ENCODE peak calls at places on chromosome 3, in seven cellular contexts. One of them, this sample, is unnamed.

GRCh38 chr3:71979155-71979554 is 194.2 kb upstream of the PROK2 start:
- DNase-seq in A172: no peak
- DNase-seq in ELR: no peak
- DNase-seq in foreskin fibroblast: no peak
- DNase-seq in stomach: no peak
- DNase-seq in EL: no peak
- DNase-seq in NCI-H1092: no peak
- DNase-seq in this sample: no peak

GRCh38 chr3:75171632-75172230 is 492.4 kb upstream of the FRG2C start:
- DNase-seq in A172: no peak
- DNase-seq in ELR: peak; percentile 2
- DNase-seq in foreskin fibroblast: peak; percentile 33
- DNase-seq in stomach: no peak
- DNase-seq in EL: no peak
- DNase-seq in NCI-H1092: no peak
- DNase-seq in this sample: peak; percentile 13

GRCh38 chr3:188458761-188459160 is 304.8 kb downstream of the LPP start:
- DNase-seq in A172: no peak
- DNase-seq in ELR: no peak
- DNase-seq in foreskin fibroblast: no peak
- DNase-seq in stomach: no peak
- DNase-seq in EL: no peak
- DNase-seq in NCI-H1092: no peak
- DNase-seq in this sample: peak; percentile 63

GRCh38 chr3:61173685-61174084 is 77.6 kb downstream of the FHIT start:
- DNase-seq in A172: peak; percentile 2
- DNase-seq in ELR: no peak
- DNase-seq in foreskin fibroblast: no peak
- DNase-seq in stomach: no peak
- DNase-seq in EL: no peak
- DNase-seq in NCI-H1092: no peak
- DNase-seq in this sample: no peak

GRCh38 chr3:128590948-128591347 is 59.7 kb downstream of the RPN1 start:
- DNase-seq in A172: no peak
- DNase-seq in ELR: peak; percentile 22
- DNase-seq in foreskin fibroblast: no peak
- DNase-seq in stomach: no peak
- DNase-seq in EL: no peak
- DNase-seq in NCI-H1092: no peak
- DNase-seq in this sample: no peak

GRCh38 chr3:172447611-172448579 is at the start of gene GHSR:
- DNase-seq in A172: no peak
- DNase-seq in ELR: no peak
- DNase-seq in foreskin fibroblast: no peak
- DNase-seq in stomach: no peak
- DNase-seq in EL: no peak
- DNase-seq in NCI-H1092: no peak
- DNase-seq in this sample: no peak

GRCh38 chr3:52705688-52706686 is at the start of the genes GLT8D1 and SPCS1:
- DNase-seq in A172: peak; percentile 69
- DNase-seq in ELR: peak; percentile 86
- DNase-seq in foreskin fibroblast: peak; percentile 95
- DNase-seq in stomach: peak; percentile 82
- DNase-seq in EL: peak; percentile 84
- DNase-seq in NCI-H1092: peak; percentile 72
- DNase-seq in this sample: peak; percentile 85

GRCh38 chr3:165532851-165533250 is 304.4 kb downstream of the BCHE start:
- DNase-seq in A172: no peak
- DNase-seq in ELR: no peak
- DNase-seq in foreskin fibroblast: no peak
- DNase-seq in stomach: no peak
- DNase-seq in EL: no peak
- DNase-seq in NCI-H1092: no peak
- DNase-seq in this sample: no peak

GRCh38 chr3:34008191-34008590 is 209.8 kb downstream of the PDCD6IP start:
- DNase-seq in A172: peak; percentile 22
- DNase-seq in ELR: peak; percentile 15
- DNase-seq in foreskin fibroblast: peak; percentile 40
- DNase-seq in stomach: no peak
- DNase-seq in EL: no peak
- DNase-seq in NCI-H1092: no peak
- DNase-seq in this sample: peak; percentile 21

GRCh38 chr3:184632551-184632950 is 71.0 kb downstream of the EPHB3 start:
- DNase-seq in A172: no peak
- DNase-seq in ELR: no peak
- DNase-seq in foreskin fibroblast: no peak
- DNase-seq in stomach: peak; percentile 42
- DNase-seq in EL: no peak
- DNase-seq in NCI-H1092: no peak
- DNase-seq in this sample: no peak

GRCh38 chr3:138687236-138687635 is 78.7 kb downstream of the FAIM start:
- DNase-seq in A172: no peak
- DNase-seq in ELR: peak; percentile 68
- DNase-seq in foreskin fibroblast: peak; percentile 71
- DNase-seq in stomach: no peak
- DNase-seq in EL: peak; percentile 57
- DNase-seq in NCI-H1092: no peak
- DNase-seq in this sample: no peak

GRCh38 chr3:141240290-141241247 is 8.9 kb downstream of the PXYLP1 start:
- DNase-seq in A172: peak; percentile 49
- DNase-seq in ELR: peak; percentile 54
- DNase-seq in foreskin fibroblast: peak; percentile 63
- DNase-seq in stomach: no peak
- DNase-seq in EL: peak; percentile 70
- DNase-seq in NCI-H1092: no peak
- DNase-seq in this sample: peak; percentile 43

GRCh38 chr3:196670335-196670734 is 30.8 kb downstream of the NRROS start:
- DNase-seq in A172: no peak
- DNase-seq in ELR: no peak
- DNase-seq in foreskin fibroblast: no peak
- DNase-seq in stomach: no peak
- DNase-seq in EL: no peak
- DNase-seq in NCI-H1092: no peak
- DNase-seq in this sample: no peak

GRCh38 chr3:170585937-170586310 is at the start of gene SLC7A14:
- DNase-seq in A172: no peak
- DNase-seq in ELR: peak; percentile 34
- DNase-seq in foreskin fibroblast: peak; percentile 50
- DNase-seq in stomach: no peak
- DNase-seq in EL: no peak
- DNase-seq in NCI-H1092: peak; percentile 47
- DNase-seq in this sample: no peak

GRCh38 chr3:87206070-87206469 is 21.0 kb upstream of the CHMP2B start:
- DNase-seq in A172: peak; percentile 89
- DNase-seq in ELR: peak; percentile 96
- DNase-seq in foreskin fibroblast: peak; percentile 86
- DNase-seq in stomach: no peak
- DNase-seq in EL: peak; percentile 92
- DNase-seq in NCI-H1092: no peak
- DNase-seq in this sample: peak; percentile 60

GRCh38 chr3:174191895-174192294 is 667.2 kb upstream of the NAALADL2 start:
- DNase-seq in A172: no peak
- DNase-seq in ELR: no peak
- DNase-seq in foreskin fibroblast: no peak
- DNase-seq in stomach: no peak
- DNase-seq in EL: no peak
- DNase-seq in NCI-H1092: no peak
- DNase-seq in this sample: no peak

GRCh38 chr3:107740992-107741896 is 218.5 kb downstream of the BBX start:
- DNase-seq in A172: peak; percentile 7
- DNase-seq in ELR: peak; percentile 53
- DNase-seq in foreskin fibroblast: peak; percentile 38
- DNase-seq in stomach: no peak
- DNase-seq in EL: peak; percentile 19
- DNase-seq in NCI-H1092: no peak
- DNase-seq in this sample: peak; percentile 40

GRCh38 chr3:115341208-115341607 is 194.1 kb upstream of the ZBTB20 start:
- DNase-seq in A172: peak; percentile 71
- DNase-seq in ELR: peak; percentile 87
- DNase-seq in foreskin fibroblast: peak; percentile 81
- DNase-seq in stomach: no peak
- DNase-seq in EL: peak; percentile 75
- DNase-seq in NCI-H1092: no peak
- DNase-seq in this sample: peak; percentile 63

GRCh38 chr3:42491876-42492507 is 10.5 kb upstream of the VIPR1 start:
- DNase-seq in A172: no peak
- DNase-seq in ELR: no peak
- DNase-seq in foreskin fibroblast: no peak
- DNase-seq in stomach: peak; percentile 33
- DNase-seq in EL: no peak
- DNase-seq in NCI-H1092: no peak
- DNase-seq in this sample: no peak

GRCh38 chr3:192850501-192850981 is 67.1 kb downstream of the MB21D2 start:
- DNase-seq in A172: peak; percentile 67
- DNase-seq in ELR: peak; percentile 91
- DNase-seq in foreskin fibroblast: peak; percentile 54
- DNase-seq in stomach: peak; percentile 45
- DNase-seq in EL: peak; percentile 79
- DNase-seq in NCI-H1092: no peak
- DNase-seq in this sample: peak; percentile 43

GRCh38 chr3:188772886-188773285 is 398.9 kb upstream of the TPRG1 start:
- DNase-seq in A172: peak; percentile 43
- DNase-seq in ELR: peak; percentile 64
- DNase-seq in foreskin fibroblast: peak; percentile 80
- DNase-seq in stomach: peak; percentile 61
- DNase-seq in EL: peak; percentile 76
- DNase-seq in NCI-H1092: no peak
- DNase-seq in this sample: peak; percentile 72

GRCh38 chr3:156341324-156341723 is 213.6 kb downstream of the SSR3 start:
- DNase-seq in A172: no peak
- DNase-seq in ELR: no peak
- DNase-seq in foreskin fibroblast: no peak
- DNase-seq in stomach: no peak
- DNase-seq in EL: no peak
- DNase-seq in NCI-H1092: no peak
- DNase-seq in this sample: no peak

GRCh38 chr3:14452676-14453367 is 50.4 kb downstream of the SLC6A6 start:
- DNase-seq in A172: peak; percentile 92
- DNase-seq in ELR: peak; percentile 91
- DNase-seq in foreskin fibroblast: peak; percentile 98
- DNase-seq in stomach: peak; percentile 94
- DNase-seq in EL: peak; percentile 94
- DNase-seq in NCI-H1092: peak; percentile 96
- DNase-seq in this sample: peak; percentile 99